ENCODE peak calls at places on chromosomes 12 and 14, in nine cellular contexts. One of them, this sample, is unnamed.

GRCh38 chr12:109963743-109964429 is 32.3 kb downstream of the GIT2 start:
- DNase-seq in hepatocyte: peak; percentile 46
- DNase-seq in fibroblast of lung: peak; percentile 60
- DNase-seq in nephron progenitor cell: no peak
- DNase-seq in HFF-Myc: no peak
- DNase-seq in choroid plexus epithelial cell: peak; percentile 80
- DNase-seq in cardiac fibroblast: peak; percentile 47
- DNase-seq in neural crest cell: no peak
- DNase-seq in GM10248: no peak
- DNase-seq in this sample: no peak

GRCh38 chr14:68377459-68377858 is 415.4 kb downstream of the ZFP36L1 start:
- DNase-seq in HFF-Myc: no peak
- DNase-seq in fibroblast of lung: no peak
- DNase-seq in choroid plexus epithelial cell: peak; percentile 30
- DNase-seq in cardiac fibroblast: peak; percentile 60
- DNase-seq in GM10248: no peak
- DNase-seq in neural crest cell: peak; percentile 36
- DNase-seq in nephron progenitor cell: no peak
- DNase-seq in hepatocyte: no peak
- DNase-seq in this sample: no peak

GRCh38 chr14:50213795-50214194 is 17.6 kb downstream of the SOS2 start:
- DNase-seq in fibroblast of lung: no peak
- DNase-seq in choroid plexus epithelial cell: no peak
- DNase-seq in HFF-Myc: no peak
- DNase-seq in hepatocyte: no peak
- DNase-seq in cardiac fibroblast: no peak
- DNase-seq in GM10248: no peak
- DNase-seq in neural crest cell: no peak
- DNase-seq in nephron progenitor cell: no peak
- DNase-seq in this sample: no peak

GRCh38 chr14:63956326-63956725 is 103.5 kb downstream of the SYNE2 start:
- DNase-seq in fibroblast of lung: no peak
- DNase-seq in choroid plexus epithelial cell: no peak
- DNase-seq in nephron progenitor cell: no peak
- DNase-seq in neural crest cell: no peak
- DNase-seq in hepatocyte: no peak
- DNase-seq in HFF-Myc: no peak
- DNase-seq in GM10248: no peak
- DNase-seq in cardiac fibroblast: peak; percentile 23
- DNase-seq in this sample: no peak

GRCh38 chr12:51773145-51773869 is 75.2 kb downstream of the FIGNL2 start:
- DNase-seq in neural crest cell: no peak
- DNase-seq in fibroblast of lung: peak; percentile 81
- DNase-seq in nephron progenitor cell: no peak
- DNase-seq in GM10248: no peak
- DNase-seq in choroid plexus epithelial cell: peak; percentile 39
- DNase-seq in hepatocyte: no peak
- DNase-seq in cardiac fibroblast: peak; percentile 90
- DNase-seq in HFF-Myc: peak; percentile 59
- DNase-seq in this sample: peak; percentile 44

GRCh38 chr12:69779928-69780327 is 41.3 kb downstream of the RAB3IP start:
- DNase-seq in HFF-Myc: peak; percentile 20
- DNase-seq in choroid plexus epithelial cell: peak; percentile 67
- DNase-seq in neural crest cell: peak; percentile 44
- DNase-seq in GM10248: peak; percentile 29
- DNase-seq in cardiac fibroblast: peak; percentile 75
- DNase-seq in hepatocyte: no peak
- DNase-seq in fibroblast of lung: peak; percentile 49
- DNase-seq in nephron progenitor cell: peak; percentile 50
- DNase-seq in this sample: peak; percentile 11

GRCh38 chr12:117155278-117156060 is 34.8 kb downstream of the FBXO21 start:
- DNase-seq in HFF-Myc: peak; percentile 7
- DNase-seq in hepatocyte: peak; percentile 76
- DNase-seq in neural crest cell: peak; percentile 38
- DNase-seq in GM10248: peak; percentile 87
- DNase-seq in choroid plexus epithelial cell: peak; percentile 39
- DNase-seq in fibroblast of lung: peak; percentile 26
- DNase-seq in nephron progenitor cell: peak; percentile 82
- DNase-seq in cardiac fibroblast: peak; percentile 46
- DNase-seq in this sample: peak; percentile 94

GRCh38 chr12:4353785-4354208 is 25.7 kb downstream of the FGF23 start:
- DNase-seq in HFF-Myc: no peak
- DNase-seq in nephron progenitor cell: peak; percentile 5
- DNase-seq in GM10248: no peak
- DNase-seq in neural crest cell: no peak
- DNase-seq in cardiac fibroblast: peak; percentile 9
- DNase-seq in choroid plexus epithelial cell: peak; percentile 29
- DNase-seq in fibroblast of lung: peak; percentile 14
- DNase-seq in hepatocyte: peak; percentile 31
- DNase-seq in this sample: peak; percentile 43

GRCh38 chr14:61322011-61322798 is 826 bp downstream of the PRKCH start:
- DNase-seq in choroid plexus epithelial cell: no peak
- DNase-seq in HFF-Myc: no peak
- DNase-seq in GM10248: no peak
- DNase-seq in nephron progenitor cell: no peak
- DNase-seq in cardiac fibroblast: no peak
- DNase-seq in hepatocyte: peak; percentile 61
- DNase-seq in fibroblast of lung: no peak
- DNase-seq in neural crest cell: no peak
- DNase-seq in this sample: peak; percentile 52

GRCh38 chr12:49233842-49234526 is 30.9 kb upstream of the TUBA1C start:
- DNase-seq in choroid plexus epithelial cell: no peak
- DNase-seq in fibroblast of lung: no peak
- DNase-seq in GM10248: peak; percentile 51
- DNase-seq in neural crest cell: no peak
- DNase-seq in hepatocyte: no peak
- DNase-seq in HFF-Myc: no peak
- DNase-seq in cardiac fibroblast: no peak
- DNase-seq in nephron progenitor cell: no peak
- DNase-seq in this sample: no peak

GRCh38 chr14:96030136-96030760 is 8.9 kb upstream of the C14orf132 start:
- DNase-seq in fibroblast of lung: no peak
- DNase-seq in HFF-Myc: no peak
- DNase-seq in neural crest cell: no peak
- DNase-seq in GM10248: no peak
- DNase-seq in cardiac fibroblast: no peak
- DNase-seq in hepatocyte: no peak
- DNase-seq in nephron progenitor cell: no peak
- DNase-seq in choroid plexus epithelial cell: no peak
- DNase-seq in this sample: no peak

GRCh38 chr12:122306407-122306806 is 40.1 kb upstream of the VPS33A start:
- DNase-seq in choroid plexus epithelial cell: no peak
- DNase-seq in nephron progenitor cell: peak; percentile 14
- DNase-seq in cardiac fibroblast: no peak
- DNase-seq in HFF-Myc: no peak
- DNase-seq in hepatocyte: no peak
- DNase-seq in fibroblast of lung: no peak
- DNase-seq in GM10248: no peak
- DNase-seq in neural crest cell: no peak
- DNase-seq in this sample: no peak

GRCh38 chr14:97233319-97233980 is 436.3 kb downstream of the VRK1 start:
- DNase-seq in hepatocyte: no peak
- DNase-seq in HFF-Myc: no peak
- DNase-seq in GM10248: no peak
- DNase-seq in choroid plexus epithelial cell: no peak
- DNase-seq in neural crest cell: no peak
- DNase-seq in nephron progenitor cell: no peak
- DNase-seq in fibroblast of lung: no peak
- DNase-seq in cardiac fibroblast: no peak
- DNase-seq in this sample: no peak

GRCh38 chr12:9048930-9049329 is 59.6 kb downstream of the KLRG1 start:
- DNase-seq in hepatocyte: no peak
- DNase-seq in neural crest cell: no peak
- DNase-seq in choroid plexus epithelial cell: no peak
- DNase-seq in fibroblast of lung: no peak
- DNase-seq in cardiac fibroblast: no peak
- DNase-seq in HFF-Myc: no peak
- DNase-seq in GM10248: no peak
- DNase-seq in nephron progenitor cell: no peak
- DNase-seq in this sample: no peak

GRCh38 chr14:67510121-67510520 is 21.6 kb upstream of the TMEM229B start:
- DNase-seq in HFF-Myc: no peak
- DNase-seq in GM10248: no peak
- DNase-seq in choroid plexus epithelial cell: no peak
- DNase-seq in cardiac fibroblast: peak; percentile 22
- DNase-seq in fibroblast of lung: peak; percentile 21
- DNase-seq in nephron progenitor cell: no peak
- DNase-seq in hepatocyte: no peak
- DNase-seq in neural crest cell: no peak
- DNase-seq in this sample: no peak

GRCh38 chr12:57731411-57732080 is 7.0 kb downstream of the AGAP2 start:
- DNase-seq in nephron progenitor cell: no peak
- DNase-seq in GM10248: no peak
- DNase-seq in choroid plexus epithelial cell: no peak
- DNase-seq in hepatocyte: no peak
- DNase-seq in HFF-Myc: no peak
- DNase-seq in fibroblast of lung: no peak
- DNase-seq in neural crest cell: no peak
- DNase-seq in cardiac fibroblast: no peak
- DNase-seq in this sample: no peak

GRCh38 chr14:36604757-36605505 is 22.5 kb upstream of the NKX2-8 start:
- DNase-seq in choroid plexus epithelial cell: peak; percentile 84
- DNase-seq in cardiac fibroblast: peak; percentile 81
- DNase-seq in neural crest cell: peak; percentile 53
- DNase-seq in nephron progenitor cell: peak; percentile 60
- DNase-seq in HFF-Myc: peak; percentile 45
- DNase-seq in hepatocyte: peak; percentile 83
- DNase-seq in fibroblast of lung: peak; percentile 75
- DNase-seq in GM10248: peak; percentile 54
- DNase-seq in this sample: peak; percentile 76

DNA sequence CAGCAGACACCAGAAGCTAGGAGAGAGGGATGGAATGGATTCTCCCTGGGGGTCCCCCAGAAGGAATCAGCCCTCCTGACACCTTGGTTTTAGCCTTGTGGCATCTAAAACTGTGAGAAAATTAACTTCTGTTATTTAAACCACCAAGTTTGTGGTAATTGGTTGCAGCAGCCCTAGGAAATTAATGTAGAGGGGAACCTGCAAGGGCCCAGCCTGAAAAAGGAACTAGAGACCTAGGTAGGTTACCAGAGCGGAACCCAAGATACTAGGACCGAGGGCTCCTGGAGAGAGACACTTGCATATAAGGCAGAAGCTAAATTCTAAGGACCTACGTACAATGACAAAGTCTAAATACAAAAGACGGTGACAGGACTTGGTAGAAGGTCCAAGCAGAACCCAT is 8.1 kb upstream of the DENND5B start:
- DNase-seq in fibroblast of lung: no peak
- DNase-seq in choroid plexus epithelial cell: no peak
- DNase-seq in nephron progenitor cell: no peak
- DNase-seq in HFF-Myc: no peak
- DNase-seq in GM10248: peak; percentile 54
- DNase-seq in cardiac fibroblast: no peak
- DNase-seq in neural crest cell: no peak
- DNase-seq in hepatocyte: no peak
- DNase-seq in this sample: no peak
- TF ChIP-seq CTCF in fibroblast of lung: no peak
- TF ChIP-seq CTCF in choroid plexus epithelial cell: no peak
- TF ChIP-seq CTCF in nephron progenitor cell: no peak
- TF ChIP-seq CTCF in HFF-Myc: no peak
- TF ChIP-seq CTCF in GM10248: no peak
- TF ChIP-seq CTCF in cardiac fibroblast: no peak
- TF ChIP-seq CTCF in neural crest cell: no peak
- TF ChIP-seq CTCF in hepatocyte: no peak
- TF ChIP-seq CTCF in this sample: no peak

GRCh38 chr12:24111591-24111990 is 162.1 kb upstream of the SOX5 start:
- DNase-seq in fibroblast of lung: peak; percentile 57
- DNase-seq in HFF-Myc: no peak
- DNase-seq in hepatocyte: no peak
- DNase-seq in nephron progenitor cell: no peak
- DNase-seq in cardiac fibroblast: peak; percentile 72
- DNase-seq in neural crest cell: no peak
- DNase-seq in choroid plexus epithelial cell: peak; percentile 68
- DNase-seq in GM10248: no peak
- DNase-seq in this sample: peak; percentile 10
- TF ChIP-seq CTCF in fibroblast of lung: no peak
- TF ChIP-seq CTCF in HFF-Myc: no peak
- TF ChIP-seq CTCF in hepatocyte: no peak
- TF ChIP-seq CTCF in nephron progenitor cell: no peak
- TF ChIP-seq CTCF in cardiac fibroblast: no peak
- TF ChIP-seq CTCF in neural crest cell: no peak
- TF ChIP-seq CTCF in choroid plexus epithelial cell: no peak
- TF ChIP-seq CTCF in GM10248: no peak
- TF ChIP-seq CTCF in this sample: no peak

GRCh38 chr12:5909560-5909959 is 35.5 kb downstream of the ANO2 start:
- DNase-seq in fibroblast of lung: no peak
- DNase-seq in nephron progenitor cell: no peak
- DNase-seq in HFF-Myc: no peak
- DNase-seq in GM10248: no peak
- DNase-seq in hepatocyte: no peak
- DNase-seq in cardiac fibroblast: no peak
- DNase-seq in choroid plexus epithelial cell: no peak
- DNase-seq in neural crest cell: no peak
- DNase-seq in this sample: no peak
- TF ChIP-seq CTCF in fibroblast of lung: no peak
- TF ChIP-seq CTCF in nephron progenitor cell: no peak
- TF ChIP-seq CTCF in HFF-Myc: no peak
- TF ChIP-seq CTCF in GM10248: no peak
- TF ChIP-seq CTCF in hepatocyte: no peak
- TF ChIP-seq CTCF in cardiac fibroblast: no peak
- TF ChIP-seq CTCF in choroid plexus epithelial cell: no peak
- TF ChIP-seq CTCF in neural crest cell: no peak
- TF ChIP-seq CTCF in this sample: no peak

GRCh38 chr14:25464078-25464477 is 414.1 kb upstream of the STXBP6 start:
- DNase-seq in nephron progenitor cell: no peak
- DNase-seq in HFF-Myc: no peak
- DNase-seq in choroid plexus epithelial cell: no peak
- DNase-seq in neural crest cell: no peak
- DNase-seq in fibroblast of lung: no peak
- DNase-seq in hepatocyte: no peak
- DNase-seq in GM10248: no peak
- DNase-seq in cardiac fibroblast: no peak
- DNase-seq in this sample: no peak

GRCh38 chr14:25463475-25463874 is 413.5 kb upstream of the STXBP6 start:
- DNase-seq in fibroblast of lung: no peak
- DNase-seq in choroid plexus epithelial cell: no peak
- DNase-seq in cardiac fibroblast: no peak
- DNase-seq in neural crest cell: no peak
- DNase-seq in HFF-Myc: no peak
- DNase-seq in hepatocyte: no peak
- DNase-seq in nephron progenitor cell: no peak
- DNase-seq in GM10248: no peak
- DNase-seq in this sample: no peak

GRCh38 chr14:25464772-25465171 is 414.8 kb upstream of the STXBP6 start:
- DNase-seq in choroid plexus epithelial cell: no peak
- DNase-seq in nephron progenitor cell: no peak
- DNase-seq in cardiac fibroblast: no peak
- DNase-seq in fibroblast of lung: no peak
- DNase-seq in GM10248: no peak
- DNase-seq in HFF-Myc: no peak
- DNase-seq in hepatocyte: no peak
- DNase-seq in neural crest cell: no peak
- DNase-seq in this sample: no peak

DNA sequence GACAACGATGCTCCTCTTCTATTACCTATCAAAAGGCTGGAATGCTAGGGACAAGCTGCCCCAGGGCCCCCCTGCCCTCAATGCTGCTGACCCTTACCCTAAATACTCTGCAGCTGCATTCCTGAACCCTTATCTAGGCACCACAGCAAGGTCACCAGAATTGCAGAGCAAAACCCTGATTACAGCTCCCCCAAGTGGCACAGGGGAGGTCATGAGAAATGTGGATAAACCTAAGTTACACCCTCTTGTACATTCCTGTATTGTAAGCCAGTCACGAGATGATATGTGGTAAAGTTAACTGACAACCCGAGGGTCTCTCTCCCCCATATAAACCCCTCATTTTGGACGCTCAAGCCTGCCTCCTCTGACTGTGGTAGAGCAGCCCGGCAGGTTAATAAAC is 411.8 kb upstream of the STXBP6 start:
- DNase-seq in hepatocyte: no peak
- DNase-seq in choroid plexus epithelial cell: no peak
- DNase-seq in GM10248: no peak
- DNase-seq in fibroblast of lung: no peak
- DNase-seq in HFF-Myc: no peak
- DNase-seq in neural crest cell: no peak
- DNase-seq in nephron progenitor cell: no peak
- DNase-seq in cardiac fibroblast: no peak
- DNase-seq in this sample: no peak
- TF ChIP-seq CTCF in hepatocyte: no peak
- TF ChIP-seq CTCF in choroid plexus epithelial cell: no peak
- TF ChIP-seq CTCF in GM10248: no peak
- TF ChIP-seq CTCF in fibroblast of lung: no peak
- TF ChIP-seq CTCF in HFF-Myc: no peak
- TF ChIP-seq CTCF in neural crest cell: no peak
- TF ChIP-seq CTCF in nephron progenitor cell: no peak
- TF ChIP-seq CTCF in cardiac fibroblast: no peak
- TF ChIP-seq CTCF in this sample: no peak